ENCODE peak calls at places on chromosomes 1 and 21, in ten cellular contexts. One of them, this sample, is unnamed.

GRCh38 chr1:231550448-231550781 is 21.9 kb downstream of the TSNAX start:
- DNase-seq in PC-9: no peak
- DNase-seq in adrenal gland: no peak
- DNase-seq in neural progenitor cell: peak
- DNase-seq in H9: peak
- DNase-seq in OCI-LY7: peak
- DNase-seq in body of pancreas: no peak
- DNase-seq in prostate gland: no peak
- DNase-seq in transverse colon: no peak
- DNase-seq in HCT116: peak
- DNase-seq in this sample: no peak

GRCh38 chr1:63602629-63603028 is 9.4 kb downstream of the PGM1 start:
- DNase-seq in PC-9: no peak
- DNase-seq in adrenal gland: no peak
- DNase-seq in H9: no peak
- DNase-seq in transverse colon: no peak
- DNase-seq in OCI-LY7: no peak
- DNase-seq in prostate gland: no peak
- DNase-seq in neural progenitor cell: no peak
- DNase-seq in HCT116: no peak
- DNase-seq in body of pancreas: no peak
- DNase-seq in this sample: no peak

GRCh38 chr1:153976819-153977249 is 640 bp downstream of the JTB start:
- DNase-seq in prostate gland: peak
- DNase-seq in body of pancreas: no peak
- DNase-seq in OCI-LY7: no peak
- DNase-seq in PC-9: no peak
- DNase-seq in transverse colon: no peak
- DNase-seq in HCT116: no peak
- DNase-seq in adrenal gland: no peak
- DNase-seq in neural progenitor cell: peak
- DNase-seq in H9: no peak
- DNase-seq in this sample: no peak

GRCh38 chr1:221891708-221892107 is 149.8 kb upstream of the DUSP10 start:
- DNase-seq in H9: no peak
- DNase-seq in OCI-LY7: no peak
- DNase-seq in neural progenitor cell: no peak
- DNase-seq in adrenal gland: no peak
- DNase-seq in HCT116: no peak
- DNase-seq in body of pancreas: no peak
- DNase-seq in PC-9: peak
- DNase-seq in transverse colon: no peak
- DNase-seq in prostate gland: no peak
- DNase-seq in this sample: no peak

GRCh38 chr21:15687208-15687607 is 42.6 kb upstream of the USP25 start:
- DNase-seq in OCI-LY7: no peak
- DNase-seq in prostate gland: no peak
- DNase-seq in PC-9: no peak
- DNase-seq in transverse colon: no peak
- DNase-seq in H9: no peak
- DNase-seq in neural progenitor cell: no peak
- DNase-seq in body of pancreas: no peak
- DNase-seq in HCT116: no peak
- DNase-seq in adrenal gland: no peak
- DNase-seq in this sample: no peak

GRCh38 chr1:58119971-58120370 is 426.6 kb downstream of the OMA1 start:
- DNase-seq in transverse colon: no peak
- DNase-seq in neural progenitor cell: no peak
- DNase-seq in prostate gland: no peak
- DNase-seq in body of pancreas: no peak
- DNase-seq in H9: no peak
- DNase-seq in adrenal gland: no peak
- DNase-seq in HCT116: no peak
- DNase-seq in PC-9: no peak
- DNase-seq in OCI-LY7: no peak
- DNase-seq in this sample: no peak

GRCh38 chr21:37562920-37563640 is 196.5 kb downstream of the DYRK1A start:
- DNase-seq in transverse colon: peak
- DNase-seq in prostate gland: peak
- DNase-seq in PC-9: no peak
- DNase-seq in OCI-LY7: no peak
- DNase-seq in neural progenitor cell: no peak
- DNase-seq in body of pancreas: peak
- DNase-seq in HCT116: no peak
- DNase-seq in H9: no peak
- DNase-seq in adrenal gland: peak
- DNase-seq in this sample: no peak

GRCh38 chr1:63787875-63788274 is 14.1 kb downstream of the ROR1 start:
- DNase-seq in prostate gland: peak
- DNase-seq in OCI-LY7: no peak
- DNase-seq in H9: no peak
- DNase-seq in adrenal gland: no peak
- DNase-seq in PC-9: no peak
- DNase-seq in body of pancreas: no peak
- DNase-seq in HCT116: no peak
- DNase-seq in neural progenitor cell: peak
- DNase-seq in transverse colon: no peak
- DNase-seq in this sample: no peak

GRCh38 chr1:117665523-117666274 is 59.9 kb downstream of the TENT5C start:
- DNase-seq in prostate gland: no peak
- DNase-seq in body of pancreas: no peak
- DNase-seq in adrenal gland: no peak
- DNase-seq in PC-9: no peak
- DNase-seq in OCI-LY7: no peak
- DNase-seq in HCT116: no peak
- DNase-seq in neural progenitor cell: no peak
- DNase-seq in transverse colon: no peak
- DNase-seq in H9: no peak
- DNase-seq in this sample: peak

GRCh38 chr1:180309338-180309737 is 79.3 kb downstream of the LHX4 start:
- DNase-seq in HCT116: no peak
- DNase-seq in PC-9: peak
- DNase-seq in OCI-LY7: no peak
- DNase-seq in adrenal gland: no peak
- DNase-seq in prostate gland: no peak
- DNase-seq in transverse colon: no peak
- DNase-seq in body of pancreas: no peak
- DNase-seq in neural progenitor cell: no peak
- DNase-seq in H9: no peak
- DNase-seq in this sample: no peak

GRCh38 chr21:16633851-16634521 is 878.9 kb upstream of the CXADR start:
- DNase-seq in body of pancreas: no peak
- DNase-seq in OCI-LY7: no peak
- DNase-seq in adrenal gland: no peak
- DNase-seq in prostate gland: no peak
- DNase-seq in HCT116: no peak
- DNase-seq in neural progenitor cell: no peak
- DNase-seq in PC-9: no peak
- DNase-seq in transverse colon: no peak
- DNase-seq in H9: no peak
- DNase-seq in this sample: no peak

GRCh38 chr1:89286549-89287181 is 14.0 kb upstream of the GBP5 start:
- DNase-seq in prostate gland: no peak
- DNase-seq in OCI-LY7: no peak
- DNase-seq in neural progenitor cell: no peak
- DNase-seq in H9: no peak
- DNase-seq in PC-9: no peak
- DNase-seq in adrenal gland: no peak
- DNase-seq in transverse colon: no peak
- DNase-seq in body of pancreas: no peak
- DNase-seq in HCT116: no peak
- DNase-seq in this sample: no peak

GRCh38 chr1:41864471-41865040 is 54.2 kb downstream of the HIVEP3 start:
- DNase-seq in transverse colon: no peak
- DNase-seq in adrenal gland: no peak
- DNase-seq in HCT116: no peak
- DNase-seq in prostate gland: no peak
- DNase-seq in H9: no peak
- DNase-seq in neural progenitor cell: peak
- DNase-seq in body of pancreas: no peak
- DNase-seq in OCI-LY7: no peak
- DNase-seq in PC-9: no peak
- DNase-seq in this sample: no peak

GRCh38 chr21:42942244-42942643 is 16.8 kb upstream of the ERVH48-1 start:
- DNase-seq in prostate gland: no peak
- DNase-seq in PC-9: no peak
- DNase-seq in OCI-LY7: no peak
- DNase-seq in neural progenitor cell: no peak
- DNase-seq in transverse colon: no peak
- DNase-seq in adrenal gland: no peak
- DNase-seq in body of pancreas: no peak
- DNase-seq in H9: no peak
- DNase-seq in HCT116: no peak
- DNase-seq in this sample: no peak
- H3K27ac ChIP-seq in prostate gland: no peak
- H3K27ac ChIP-seq in PC-9: no peak
- H3K27ac ChIP-seq in OCI-LY7: no peak
- H3K27ac ChIP-seq in neural progenitor cell: no peak
- H3K27ac ChIP-seq in transverse colon: no peak
- H3K27ac ChIP-seq in adrenal gland: no peak
- H3K27ac ChIP-seq in body of pancreas: no peak
- H3K27ac ChIP-seq in H9: no peak
- H3K27ac ChIP-seq in HCT116: no peak
- H3K27ac ChIP-seq in this sample: no peak

GRCh38 chr1:18553388-18553787 is 72.7 kb downstream of the KLHDC7A start:
- DNase-seq in PC-9: no peak
- DNase-seq in transverse colon: no peak
- DNase-seq in H9: no peak
- DNase-seq in OCI-LY7: no peak
- DNase-seq in neural progenitor cell: no peak
- DNase-seq in HCT116: no peak
- DNase-seq in body of pancreas: no peak
- DNase-seq in prostate gland: no peak
- DNase-seq in adrenal gland: no peak
- DNase-seq in this sample: no peak
- TF ChIP-seq CTCF in PC-9: no peak
- TF ChIP-seq CTCF in transverse colon: no peak
- TF ChIP-seq CTCF in H9: no peak
- TF ChIP-seq CTCF in OCI-LY7: no peak
- TF ChIP-seq CTCF in neural progenitor cell: no peak
- TF ChIP-seq CTCF in HCT116: no peak
- TF ChIP-seq CTCF in body of pancreas: no peak
- TF ChIP-seq CTCF in prostate gland: no peak
- TF ChIP-seq CTCF in adrenal gland: no peak
- TF ChIP-seq CTCF in this sample: no peak

DNA sequence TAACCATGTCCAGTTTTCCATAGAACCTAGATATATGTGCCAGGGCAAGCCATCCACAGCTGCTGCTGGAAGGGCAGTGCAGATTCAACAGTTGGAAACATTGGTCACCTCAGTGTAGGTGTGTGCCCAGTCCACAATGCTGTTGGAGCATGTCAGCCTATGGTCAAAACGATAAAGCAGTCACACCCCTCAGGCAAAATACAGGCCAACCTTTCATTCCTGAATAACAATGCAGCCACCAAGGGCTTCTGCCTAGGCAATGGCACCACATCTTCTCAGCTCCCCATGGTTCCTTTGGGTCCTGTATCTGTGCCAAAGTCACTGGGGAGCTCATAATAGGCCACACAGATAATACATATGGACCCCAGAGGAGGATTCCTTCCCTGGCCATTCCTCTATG is 15.1 kb upstream of the TBX19 start:
- DNase-seq in PC-9: no peak
- DNase-seq in OCI-LY7: no peak
- DNase-seq in prostate gland: no peak
- DNase-seq in transverse colon: no peak
- DNase-seq in body of pancreas: no peak
- DNase-seq in HCT116: no peak
- DNase-seq in neural progenitor cell: no peak
- DNase-seq in adrenal gland: no peak
- DNase-seq in H9: no peak
- DNase-seq in this sample: no peak
- H3K27ac ChIP-seq in PC-9: no peak
- H3K27ac ChIP-seq in OCI-LY7: no peak
- H3K27ac ChIP-seq in prostate gland: no peak
- H3K27ac ChIP-seq in transverse colon: no peak
- H3K27ac ChIP-seq in body of pancreas: no peak
- H3K27ac ChIP-seq in HCT116: no peak
- H3K27ac ChIP-seq in neural progenitor cell: no peak
- H3K27ac ChIP-seq in adrenal gland: no peak
- H3K27ac ChIP-seq in H9: no peak
- H3K27ac ChIP-seq in this sample: no peak

GRCh38 chr1:3065396-3065795 is 3.6 kb upstream of the PRDM16 start:
- DNase-seq in prostate gland: no peak
- DNase-seq in body of pancreas: no peak
- DNase-seq in PC-9: no peak
- DNase-seq in HCT116: no peak
- DNase-seq in neural progenitor cell: no peak
- DNase-seq in H9: no peak
- DNase-seq in OCI-LY7: no peak
- DNase-seq in adrenal gland: no peak
- DNase-seq in transverse colon: no peak
- DNase-seq in this sample: peak

GRCh38 chr1:3067301-3067670 is 1.7 kb upstream of the PRDM16 start:
- DNase-seq in adrenal gland: no peak
- DNase-seq in body of pancreas: peak
- DNase-seq in transverse colon: no peak
- DNase-seq in PC-9: no peak
- DNase-seq in neural progenitor cell: no peak
- DNase-seq in OCI-LY7: no peak
- DNase-seq in prostate gland: no peak
- DNase-seq in H9: no peak
- DNase-seq in HCT116: no peak
- DNase-seq in this sample: no peak

GRCh38 chr1:3066826-3067225 is 2.2 kb upstream of the PRDM16 start:
- DNase-seq in body of pancreas: peak
- DNase-seq in HCT116: no peak
- DNase-seq in neural progenitor cell: no peak
- DNase-seq in PC-9: no peak
- DNase-seq in OCI-LY7: no peak
- DNase-seq in prostate gland: no peak
- DNase-seq in adrenal gland: no peak
- DNase-seq in H9: no peak
- DNase-seq in transverse colon: no peak
- DNase-seq in this sample: peak

GRCh38 chr1:3065797-3066196 is 3.2 kb upstream of the PRDM16 start:
- DNase-seq in HCT116: no peak
- DNase-seq in prostate gland: no peak
- DNase-seq in body of pancreas: no peak
- DNase-seq in transverse colon: no peak
- DNase-seq in OCI-LY7: no peak
- DNase-seq in neural progenitor cell: no peak
- DNase-seq in H9: no peak
- DNase-seq in adrenal gland: no peak
- DNase-seq in PC-9: no peak
- DNase-seq in this sample: no peak

DNA sequence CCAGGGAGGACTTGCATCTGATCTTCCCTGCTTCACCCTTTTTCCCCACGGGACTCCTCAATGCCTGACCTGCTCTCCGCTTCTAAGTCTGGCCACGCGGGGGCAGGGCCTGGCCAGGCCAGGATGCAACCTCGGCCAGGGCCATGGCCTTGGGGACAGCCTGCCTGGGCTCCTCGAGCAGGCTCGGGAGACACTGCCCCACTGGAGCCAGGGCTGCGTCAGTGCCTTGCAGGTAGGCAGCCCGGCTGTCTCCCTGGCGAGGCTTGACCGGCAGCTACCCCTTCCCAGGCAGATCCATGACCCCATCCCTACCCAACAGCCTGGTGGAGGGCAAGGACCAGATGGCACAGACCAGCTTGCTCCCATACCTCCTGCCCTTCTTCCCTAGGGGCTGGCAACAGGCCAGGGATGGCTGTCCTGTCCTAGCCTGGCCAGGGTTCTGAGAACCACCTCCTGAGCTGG is 2.7 kb upstream of the PRDM16 start:
- DNase-seq in H9: no peak
- DNase-seq in PC-9: no peak
- DNase-seq in prostate gland: no peak
- DNase-seq in transverse colon: peak
- DNase-seq in neural progenitor cell: peak
- DNase-seq in OCI-LY7: no peak
- DNase-seq in body of pancreas: peak
- DNase-seq in adrenal gland: peak
- DNase-seq in HCT116: no peak
- DNase-seq in this sample: peak
- TF ChIP-seq CTCF in H9: peak
- TF ChIP-seq CTCF in PC-9: peak
- TF ChIP-seq CTCF in prostate gland: no peak
- TF ChIP-seq CTCF in transverse colon: no peak
- TF ChIP-seq CTCF in neural progenitor cell: peak
- TF ChIP-seq CTCF in OCI-LY7: no peak
- TF ChIP-seq CTCF in body of pancreas: peak
- TF ChIP-seq CTCF in adrenal gland: peak
- TF ChIP-seq CTCF in HCT116: no peak
- TF ChIP-seq CTCF in this sample: peak

This sample was measured in coronary artery.